ENCODE peak calls at places on chromosomes 7 and 10, in four cellular contexts. Y, K, I and S are unnamed samples.

GRCh38 chr10:126376956-126377355 is 11.3 kb downstream of the ADAM12 start:
- DNase-seq in Y (no peak), K (no peak), I (no peak), S (no peak)

GRCh38 chr7:141571059-141571458 is 19.8 kb downstream of the AGK start:
- DNase-seq in Y (no peak), I (no peak), K (no peak), S (no peak)

GRCh38 chr10:101576229-101576863 is 11.7 kb downstream of the POLL start:
- DNase-seq in Y (no peak), I (no peak), K (no peak), S (no peak)

GRCh38 chr10:97479939-97480338 is 18.3 kb downstream of the MMS19 start:
- DNase-seq in K (no peak), I (peak), Y (peak), S (no peak)

GRCh38 chr10:132499367-132499685 is 38.3 kb upstream of the INPP5A start:
- DNase-seq in I (no peak), Y (no peak), K (no peak), S (no peak)

GRCh38 chr7:3279147-3279818 is 21.8 kb upstream of the SDK1 start:
- DNase-seq in I (no peak), K (no peak), Y (no peak), S (no peak)

GRCh38 chr7:50352282-50352681 is 47.8 kb downstream of the IKZF1 start:
- DNase-seq in Y (no peak), I (no peak), K (no peak), S (no peak)

GRCh38 chr10:133096616-133097269 is 9.0 kb downstream of the ADGRA1 start:
- DNase-seq in Y (no peak), K (no peak), I (no peak), S (peak)

GRCh38 chr7:156932006-156932405 is 17.5 kb upstream of the NOM1 start:
- DNase-seq in I (no peak), K (no peak), Y (no peak), S (no peak)

GRCh38 chr10:113058175-113058961 is 108.3 kb downstream of the TCF7L2 start:
- DNase-seq in I (no peak), Y (peak), K (peak), S (peak)

GRCh38 chr10:58175990-58176910 is 91.4 kb downstream of the IPMK start:
- DNase-seq in K (no peak), I (peak), Y (no peak), S (peak)

GRCh38 chr10:44845672-44846071 is 65.5 kb upstream of the TMEM72 start:
- DNase-seq in Y (no peak), K (peak), I (no peak), S (no peak)

GRCh38 chr7:6221340-6222319 is 50.8 kb downstream of the CYTH3 start:
- DNase-seq in K (no peak), I (no peak), Y (no peak), S (peak)

GRCh38 chr7:69747144-69747543 is 148.9 kb downstream of the AUTS2 start:
- DNase-seq in Y (no peak), I (no peak), K (no peak), S (no peak)

GRCh38 chr7:107613948-107614347 is 33.9 kb downstream of the BCAP29 start:
- DNase-seq in Y (no peak), K (no peak), I (no peak), S (no peak)

GRCh38 chr10:101766753-101767599 is 8.9 kb downstream of the FGF8 start:
- DNase-seq in Y (no peak), I (no peak), K (peak), S (no peak)

GRCh38 chr10:72563327-72563932 is 62.4 kb downstream of the MICU1 start:
- DNase-seq in I (no peak), Y (no peak), K (no peak), S (no peak)

GRCh38 chr7:150737265-150738055 is at the start of gene GIMAP5:
- DNase-seq in K (no peak), I (no peak), Y (no peak), S (no peak)

GRCh38 chr7:935321-936130 is 19.0 kb downstream of the ADAP1 start:
- DNase-seq in Y (peak), I (no peak), K (no peak), S (no peak)

GRCh38 chr7:21947056-21947455 is 1.4 kb upstream of the CDCA7L start:
- DNase-seq in I (no peak), Y (no peak), K (no peak), S (no peak)

GRCh38 chr10:122310311-122311050 is 39.4 kb downstream of the BTBD16 start:
- DNase-seq in I (peak), Y (no peak), K (no peak), S (no peak)

GRCh38 chr10:21090609-21091082 is 193.5 kb upstream of the NEBL start:
- DNase-seq in K (no peak), I (no peak), Y (no peak), S (no peak)